ENCODE peak calls at places on chromosomes 3 and 15, in four cellular contexts. O is HepG2, P is K562, X is GM12878. L is an unnamed sample.

GRCh38 chr15:57902155-57902554 is 163.4 kb downstream of the ALDH1A2 start:
- DNase-seq in O (no peak), P (no peak), X (no peak), L (no peak)

GRCh38 chr15:70777156-70777926 is 14.0 kb upstream of the UACA start:
- DNase-seq in O (no peak), P (no peak), X (no peak), L (no peak)

GRCh38 chr3:186109897-186110803 is 1.3 kb upstream of the ETV5 start:
- DNase-seq in O (no peak), P (peak), X (no peak), L (no peak)

GRCh38 chr15:54273928-54274327 is 295.7 kb downstream of the UNC13C start:
- DNase-seq in O (no peak), P (peak), X (no peak), L (peak)

GRCh38 chr3:184242297-184242685 is 6.5 kb downstream of the ALG3 start:
- DNase-seq in O (no peak), P (no peak), X (no peak), L (no peak)

GRCh38 chr3:81218023-81218422 is 543.4 kb downstream of the GBE1 start:
- DNase-seq in O (peak), P (no peak), X (no peak), L (peak)

GRCh38 chr3:136414476-136414875 is 164.3 kb downstream of the PCCB start:
- DNase-seq in O (no peak), P (no peak), X (no peak), L (no peak)

GRCh38 chr3:94028093-94028837 is at the start of gene STX19:
- DNase-seq in O (no peak), P (no peak), X (no peak), L (no peak)

GRCh38 chr3:41863024-41863423 is 98.9 kb downstream of the ULK4 start:
- DNase-seq in O (peak), P (peak), X (no peak), L (no peak)

GRCh38 chr15:78418239-78418638 is 19.8 kb upstream of the IREB2 start:
- DNase-seq in O (no peak), P (no peak), X (no peak), L (no peak)

GRCh38 chr15:98648654-98649537 is 557 bp downstream of the IGF1R start:
- DNase-seq in O (no peak), P (peak), X (no peak), L (peak)

GRCh38 chr3:94862703-94863102 is 799.8 kb downstream of the NSUN3 start:
- DNase-seq in O (peak), P (peak), X (no peak), L (peak)

GRCh38 chr15:36156855-36157521 is 422.4 kb upstream of the CDIN1 start:
- DNase-seq in O (peak), P (no peak), X (no peak), L (no peak)

GRCh38 chr15:84992157-84992940 is 10.7 kb downstream of the PDE8A start:
- DNase-seq in O (peak), P (peak), X (no peak), L (no peak)

GRCh38 chr3:118970819-118971218 is 63.8 kb downstream of the IGSF11 start:
- DNase-seq in O (no peak), P (no peak), X (no peak), L (no peak)
- TF ChIP-seq TARDBP in O (no peak), P (no peak), X (no peak), L (no peak)

GRCh38 chr3:194522579-194523046 is 35.8 kb upstream of the ATP13A3 start:
- DNase-seq in O (no peak), P (no peak), X (no peak), L (no peak)
- TF ChIP-seq SP1 in O (no peak), P (no peak), X (no peak), L (no peak)

DNA sequence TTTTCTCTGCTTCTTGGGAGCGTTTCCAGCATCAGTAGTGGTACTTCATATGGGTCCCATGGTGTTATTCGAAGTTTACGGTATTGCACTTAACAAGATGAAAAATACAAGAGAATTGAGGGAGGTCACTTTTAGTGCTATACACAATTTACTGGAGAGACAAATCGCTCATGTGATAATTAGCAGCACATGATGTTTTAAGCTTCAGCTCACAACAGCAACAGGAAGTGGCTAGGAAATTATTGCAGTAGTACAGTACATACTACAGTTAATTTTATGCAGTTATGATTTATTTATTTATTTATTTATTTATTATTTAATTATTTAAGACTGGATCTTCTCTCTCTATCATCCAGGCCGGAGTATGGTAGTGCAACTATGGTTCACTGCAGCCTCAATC is 14.4 kb upstream of the DCAF1 start:
- DNase-seq in O (no peak), P (no peak), X (no peak), L (no peak)
- TF ChIP-seq BHLHE40 in O (no peak), P (no peak), X (no peak), L (no peak)

DNA sequence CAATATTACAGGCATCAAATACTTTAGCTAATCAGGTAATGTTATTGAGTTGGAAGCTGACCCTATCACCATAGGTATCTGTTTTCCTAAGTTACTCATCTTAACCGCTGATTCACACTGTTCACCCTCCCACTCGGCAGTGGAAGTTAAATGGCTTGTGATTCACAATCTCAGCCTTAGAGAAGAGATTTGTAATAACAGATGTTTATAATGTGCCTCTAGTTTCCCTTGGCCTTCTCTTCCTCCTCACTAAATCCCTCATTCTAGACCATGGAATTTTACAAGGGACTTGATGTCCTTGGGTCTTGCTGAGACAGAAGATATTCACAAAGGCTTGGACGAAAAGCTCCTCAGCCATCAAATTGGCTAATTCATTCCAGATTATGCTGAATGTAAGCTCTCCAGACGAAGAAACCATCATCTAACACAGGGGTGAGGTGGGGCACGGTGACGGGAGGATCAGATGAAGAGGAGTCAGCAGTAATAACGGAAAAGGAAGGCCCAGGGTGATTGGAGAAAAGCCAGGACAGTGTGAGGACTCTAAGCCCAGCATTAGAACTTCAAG is 931.7 kb downstream of the MCTP2 start:
- DNase-seq in O (no peak), P (no peak), X (no peak), L (no peak)
- TF ChIP-seq TARDBP in O (no peak), P (no peak), X (no peak), L (no peak)

GRCh38 chr3:150098621-150099020 is 127.9 kb upstream of the PFN2 start:
- DNase-seq in O (no peak), P (no peak), X (no peak), L (no peak)

GRCh38 chr3:150097588-150097890 is 126.8 kb upstream of the PFN2 start:
- DNase-seq in O (no peak), P (no peak), X (peak), L (no peak)

GRCh38 chr3:150104564-150104963 is 133.9 kb upstream of the PFN2 start:
- DNase-seq in O (no peak), P (no peak), X (no peak), L (no peak)

GRCh38 chr3:150105025-150105424 is 134.3 kb upstream of the PFN2 start:
- DNase-seq in O (no peak), P (no peak), X (no peak), L (no peak)

GRCh38 chr3:150101016-150101415 is 130.3 kb upstream of the PFN2 start:
- DNase-seq in O (no peak), P (no peak), X (no peak), L (no peak)
- TF ChIP-seq SP1 in O (no peak), P (no peak), X (no peak), L (no peak)

DNA sequence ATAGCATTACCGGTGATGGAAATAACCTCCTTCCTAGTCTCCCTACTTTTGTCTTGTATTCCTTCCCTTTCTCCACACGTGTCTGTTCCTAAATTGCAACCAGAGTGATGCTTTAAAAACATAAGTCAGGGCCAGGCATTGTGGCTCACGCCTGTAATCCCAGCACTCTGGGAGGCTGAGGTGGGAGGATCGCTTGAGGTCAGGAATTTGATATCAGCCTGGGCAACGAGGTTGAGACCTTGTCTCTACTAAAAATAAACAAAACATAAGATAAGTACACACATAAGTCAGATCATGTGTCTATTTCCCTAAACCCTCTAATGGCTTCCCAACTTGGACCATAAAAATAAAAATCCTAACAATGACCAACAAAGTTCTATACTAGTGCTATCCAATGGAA is 18.4 kb downstream of the ARMC8 start:
- DNase-seq in O (no peak), P (no peak), X (no peak), L (no peak)
- TF ChIP-seq BHLHE40 in O (no peak), P (no peak), X (no peak), L (no peak)

GRCh38 chr15:48058371-48058770 is 62.4 kb upstream of the SLC24A5 start:
- DNase-seq in O (no peak), P (no peak), X (no peak), L (no peak)

GRCh38 chr15:48049736-48050135 is 71.1 kb upstream of the SLC24A5 start:
- DNase-seq in O (no peak), P (no peak), X (no peak), L (no peak)

GRCh38 chr15:48046813-48047483 is 73.8 kb upstream of the SLC24A5 start:
- DNase-seq in O (no peak), P (no peak), X (no peak), L (no peak)

GRCh38 chr15:48052871-48053383 is 67.9 kb upstream of the SLC24A5 start:
- DNase-seq in O (no peak), P (no peak), X (no peak), L (no peak)
- TF ChIP-seq TARDBP in O (no peak), P (no peak), X (no peak), L (no peak)

GRCh38 chr3:38002291-38002876 is 11.8 kb downstream of the VILL start:
- DNase-seq in O (no peak), P (no peak), X (no peak), L (no peak)

GRCh38 chr3:38001456-38002081 is 11.0 kb downstream of the VILL start:
- DNase-seq in O (no peak), P (no peak), X (no peak), L (no peak)

GRCh38 chr3:37999836-38000235 is 9.2 kb downstream of the VILL start:
- DNase-seq in O (no peak), P (no peak), X (no peak), L (no peak)

GRCh38 chr3:38000242-38000916 is 9.8 kb downstream of the VILL start:
- DNase-seq in O (no peak), P (no peak), X (no peak), L (no peak)

DNA sequence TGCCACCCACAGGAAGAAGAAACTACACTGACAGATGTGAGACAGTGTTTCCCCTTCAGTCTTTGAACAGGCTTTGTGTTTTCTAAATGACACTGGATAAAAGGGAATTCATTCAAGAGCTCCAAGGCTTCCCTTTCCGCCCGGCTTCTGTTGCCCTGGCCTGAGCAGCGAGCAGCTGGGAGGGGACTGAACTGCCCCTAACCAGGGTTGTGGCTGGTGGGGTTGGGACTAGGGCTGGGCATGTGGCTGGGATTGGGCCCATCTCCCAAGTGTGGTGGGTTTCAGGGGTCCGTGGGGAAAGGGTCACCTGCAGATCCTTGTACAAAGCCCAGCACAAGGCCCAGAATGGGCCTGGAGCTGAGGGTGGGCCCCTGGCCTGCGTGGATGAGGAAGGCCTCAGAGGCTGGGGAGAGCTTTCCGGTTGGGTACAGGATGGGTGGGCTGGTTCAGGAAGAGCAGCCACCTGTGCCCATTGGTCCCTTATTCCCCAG is 10.4 kb downstream of the VILL start:
- DNase-seq in O (no peak), P (no peak), X (no peak), L (no peak)
- TF ChIP-seq SP1 in O (no peak), P (no peak), X (no peak), L (no peak)

GRCh38 chr3:164550857-164551256 is 527.4 kb downstream of the SI start:
- DNase-seq in O (no peak), P (no peak), X (no peak), L (peak)
- TF ChIP-seq BHLHE40 in O (no peak), P (no peak), X (no peak), L (no peak)

DNA sequence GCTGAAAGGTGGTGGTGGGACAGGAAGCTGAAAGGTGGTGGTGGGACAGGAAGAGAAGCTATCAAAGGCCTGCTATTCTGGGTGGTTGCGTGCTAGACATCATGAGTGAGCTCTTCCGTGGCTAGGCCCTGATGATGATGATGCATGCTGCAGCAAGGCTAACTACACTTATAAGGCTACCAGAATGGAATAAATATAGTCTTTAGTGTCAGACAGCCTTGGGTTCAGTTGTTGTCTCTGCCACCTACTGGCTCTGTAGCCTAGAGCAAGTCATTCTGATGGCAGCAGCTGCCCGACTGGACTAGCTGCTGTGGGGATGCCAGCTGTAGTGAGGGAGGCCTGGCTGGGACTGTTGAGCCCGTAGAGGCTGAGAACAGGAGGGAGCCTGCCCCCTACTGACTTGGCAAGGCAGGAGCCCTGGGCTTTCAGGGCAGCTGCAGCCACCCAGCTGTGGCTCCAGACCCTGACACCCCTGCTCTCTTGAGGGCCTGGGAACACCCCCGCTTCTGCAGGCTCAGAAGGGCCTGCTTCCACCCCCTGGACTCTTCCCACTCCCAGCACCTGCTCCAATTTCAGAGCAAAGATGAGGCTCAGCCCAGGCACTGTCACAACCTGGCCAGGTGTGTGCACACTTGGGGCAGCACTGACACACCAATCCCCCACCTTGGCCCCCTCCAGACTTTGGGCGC is 21.4 kb upstream of the ZBED2 start:
- DNase-seq in O (peak), P (no peak), X (no peak), L (no peak)
- TF ChIP-seq TARDBP in O (no peak), P (no peak), X (no peak), L (no peak)